ENCODE peak calls at places on chromosomes 13 and 19, in ten cellular contexts. D is skeletal muscle cell, J is posterior cingulate gyrus, B is MCF 10A, A is HEK293T, O is AG04450, F is germinal center, S is GM03348, I is T-helper 1 cell, N is AG09319. R is an unnamed sample.
A peak's percentile ranks its signal among the peaks of the same experiment; 100 is the strongest.

GRCh38 chr13:71514900-71515598 is 352.0 kb downstream of the DACH1 start:
- DNase-seq in D (no peak), J (no peak), B (no peak), A (no peak), O (no peak), F (no peak), S (no peak), I (no peak), N (no peak), R (no peak)

GRCh38 chr13:40390290-40391008 is 276.0 kb downstream of the FOXO1 start:
- DNase-seq in D (no peak), J (no peak), B (no peak), A (no peak), O (no peak), F (no peak), S (no peak), I (no peak), N (no peak), R (no peak)

GRCh38 chr13:77831870-77832269 is 86.8 kb downstream of the EDNRB start:
- DNase-seq in D (no peak), J (no peak), B (no peak), A (no peak), O (no peak), F (no peak), S (no peak), I (no peak), N (no peak), R (no peak)

GRCh38 chr19:18379803-18380747 is 5.9 kb upstream of the GDF15 start:
- DNase-seq in D (peak; percentile 71), J (peak; percentile 74), B (peak; percentile 60), A (no peak), O (peak; percentile 84), F (no peak), S (peak; percentile 89), I (no peak), N (peak; percentile 84), R (no peak)

GRCh38 chr19:29680937-29681336 is 15.7 kb downstream of the PLEKHF1 start:
- DNase-seq in D (no peak), J (no peak), B (no peak), A (no peak), O (no peak), F (no peak), S (no peak), I (no peak), N (no peak), R (no peak)

GRCh38 chr13:80979035-80979641 is 638.2 kb upstream of the SPRY2 start:
- DNase-seq in D (peak; percentile 27), J (peak; percentile 87), B (peak; percentile 65), A (peak; percentile 82), O (peak; percentile 15), F (peak; percentile 9), S (peak; percentile 72), I (no peak), N (peak; percentile 18), R (peak; percentile 36)

GRCh38 chr13:30615851-30616311 is 1.8 kb upstream of the USPL1 start:
- DNase-seq in D (no peak), J (no peak), B (peak; percentile 43), A (no peak), O (no peak), F (peak; percentile 29), S (peak; percentile 25), I (no peak), N (no peak), R (peak; percentile 19)

GRCh38 chr13:99087954-99088491 is 110.2 kb upstream of the DOCK9 start:
- DNase-seq in D (no peak), J (no peak), B (no peak), A (no peak), O (no peak), F (peak; percentile 21), S (no peak), I (no peak), N (no peak), R (no peak)

GRCh38 chr19:56217039-56217949 is 15.2 kb downstream of the ZSCAN5C start:
- DNase-seq in D (no peak), J (peak; percentile 77), B (no peak), A (no peak), O (no peak), F (no peak), S (peak; percentile 66), I (no peak), N (no peak), R (no peak)

GRCh38 chr13:44352671-44353070 is 21.0 kb upstream of the SERP2 start:
- DNase-seq in D (no peak), J (no peak), B (no peak), A (no peak), O (no peak), F (no peak), S (no peak), I (no peak), N (no peak), R (no peak)

GRCh38 chr13:32528358-32528757 is 10.2 kb downstream of the N4BP2L2 start:
- DNase-seq in D (peak; percentile 1), J (no peak), B (peak; percentile 19), A (no peak), O (no peak), F (no peak), S (peak; percentile 29), I (no peak), N (no peak), R (no peak)

GRCh38 chr19:34365463-34366401 is 736 bp downstream of the GPI start:
- DNase-seq in D (no peak), J (peak; percentile 91), B (peak; percentile 47), A (peak; percentile 29), O (no peak), F (peak; percentile 24), S (peak; percentile 68), I (no peak), N (no peak), R (peak; percentile 5)

GRCh38 chr19:33469171-33470039 is 52.2 kb downstream of the PEPD start:
- DNase-seq in D (no peak), J (peak; percentile 95), B (no peak), A (no peak), O (no peak), F (no peak), S (no peak), I (no peak), N (no peak), R (no peak)

GRCh38 chr13:48431987-48432615 is 19.2 kb upstream of the LPAR6 start:
- DNase-seq in D (no peak), J (no peak), B (peak; percentile 27), A (no peak), O (no peak), F (no peak), S (peak; percentile 51), I (no peak), N (no peak), R (no peak)

GRCh38 chr13:38767506-38768265 is 80.8 kb downstream of the FREM2 start:
- DNase-seq in D (no peak), J (peak; percentile 84), B (peak; percentile 16), A (no peak), O (no peak), F (no peak), S (no peak), I (no peak), N (no peak), R (no peak)

GRCh38 chr19:43934055-43934984 is 762 bp downstream of the ZNF45 start:
- DNase-seq in D (no peak), J (no peak), B (peak; percentile 8), A (peak; percentile 9), O (no peak), F (peak; percentile 3), S (peak; percentile 27), I (no peak), N (no peak), R (no peak)

GRCh38 chr19:38049105-38049649 is 142.2 kb downstream of the SIPA1L3 start:
- DNase-seq in D (no peak), J (peak; percentile 78), B (peak; percentile 9), A (no peak), O (no peak), F (peak; percentile 63), S (peak; percentile 78), I (peak; percentile 33), N (no peak), R (no peak)

GRCh38 chr19:1396019-1396767 is 5.1 kb downstream of the GAMT start:
- DNase-seq in D (no peak), J (peak; percentile 84), B (no peak), A (no peak), O (no peak), F (no peak), S (peak; percentile 32), I (no peak), N (no peak), R (no peak)

R was measured in amniotic stem cell.